ENCODE peak calls at places on chromosomes 7 and 10, in eight cellular contexts. F is adrenal gland, D is ovary, Z is GM12892, S is GM12891, Y is NB4, J is HCT116, V is H54. P is an unnamed sample.

GRCh38 chr7:98745722-98746318 is 124.0 kb downstream of the TMEM130 start:
- DNase-seq in F (peak; percentile 79), D (no peak), Z (peak; percentile 55), S (peak; percentile 58), Y (peak; percentile 71), J (peak; percentile 57), V (peak; percentile 62), P (peak; percentile 26)

GRCh38 chr10:69474688-69475432 is 23.6 kb downstream of the TSPAN15 start:
- DNase-seq in F (peak; percentile 49), D (no peak), Z (no peak), S (no peak), Y (no peak), J (no peak), V (peak; percentile 95), P (no peak)

GRCh38 chr7:156344595-156344994 is 296.0 kb upstream of the RNF32 start:
- DNase-seq in F (no peak), D (no peak), Z (no peak), S (no peak), Y (no peak), J (no peak), V (no peak), P (no peak)

GRCh38 chr7:17626215-17626614 is 314.1 kb downstream of the SNX13 start:
- DNase-seq in F (no peak), D (no peak), Z (no peak), S (no peak), Y (no peak), J (no peak), V (no peak), P (no peak)

GRCh38 chr10:89148061-89148460 is 59.1 kb downstream of the CH25H start:
- DNase-seq in F (no peak), D (no peak), Z (no peak), S (no peak), Y (no peak), J (no peak), V (no peak), P (no peak)

GRCh38 chr7:5630670-5631069 is 150.8 kb downstream of the RNF216 start:
- DNase-seq in F (no peak), D (no peak), Z (no peak), S (no peak), Y (peak; percentile 62), J (no peak), V (no peak), P (no peak)

GRCh38 chr10:11440250-11441150 is 170.9 kb downstream of the USP6NL start:
- DNase-seq in F (no peak), D (no peak), Z (no peak), S (no peak), Y (no peak), J (no peak), V (no peak), P (no peak)

GRCh38 chr7:39085590-39086049 is 107.9 kb downstream of the POU6F2 start:
- DNase-seq in F (peak; percentile 20), D (no peak), Z (no peak), S (no peak), Y (no peak), J (no peak), V (no peak), P (no peak)

GRCh38 chr7:90708841-90709317 is 112.8 kb downstream of the CDK14 start:
- DNase-seq in F (no peak), D (no peak), Z (no peak), S (no peak), Y (peak; percentile 71), J (peak; percentile 38), V (no peak), P (no peak)

GRCh38 chr10:21083861-21084260 is 186.8 kb upstream of the NEBL start:
- DNase-seq in F (no peak), D (no peak), Z (no peak), S (no peak), Y (peak; percentile 5), J (no peak), V (no peak), P (no peak)

GRCh38 chr10:22750131-22750530 is 35.8 kb upstream of the PIP4K2A start:
- DNase-seq in F (no peak), D (no peak), Z (no peak), S (no peak), Y (no peak), J (no peak), V (no peak), P (no peak)

GRCh38 chr10:133187091-133187905 is 27.3 kb downstream of the KNDC1 start:
- DNase-seq in F (no peak), D (no peak), Z (no peak), S (no peak), Y (no peak), J (no peak), V (no peak), P (no peak)

GRCh38 chr7:143263266-143264195 is at the start of gene GSTK1:
- DNase-seq in F (peak; percentile 81), D (peak; percentile 86), Z (peak; percentile 82), S (peak; percentile 80), Y (peak; percentile 91), J (peak; percentile 32), V (peak; percentile 87), P (peak; percentile 82)
- TF ChIP-seq POLR2A in F (peak; percentile 74), D (no peak), Z (peak; percentile 94), S (peak; percentile 85), Y (peak; percentile 94), J (peak; percentile 97), V (peak; percentile 98), P (no peak)

GRCh38 chr7:80134536-80135305 is at the start of gene GNAI1:
- DNase-seq in F (peak; percentile 88), D (peak; percentile 90), Z (no peak), S (no peak), Y (peak; percentile 50), J (peak; percentile 60), V (peak; percentile 67), P (peak; percentile 78)
- TF ChIP-seq POLR2A in F (peak; percentile 80), D (peak; percentile 30), Z (no peak), S (no peak), Y (no peak), J (peak; percentile 36), V (peak; percentile 89), P (no peak)

DNA sequence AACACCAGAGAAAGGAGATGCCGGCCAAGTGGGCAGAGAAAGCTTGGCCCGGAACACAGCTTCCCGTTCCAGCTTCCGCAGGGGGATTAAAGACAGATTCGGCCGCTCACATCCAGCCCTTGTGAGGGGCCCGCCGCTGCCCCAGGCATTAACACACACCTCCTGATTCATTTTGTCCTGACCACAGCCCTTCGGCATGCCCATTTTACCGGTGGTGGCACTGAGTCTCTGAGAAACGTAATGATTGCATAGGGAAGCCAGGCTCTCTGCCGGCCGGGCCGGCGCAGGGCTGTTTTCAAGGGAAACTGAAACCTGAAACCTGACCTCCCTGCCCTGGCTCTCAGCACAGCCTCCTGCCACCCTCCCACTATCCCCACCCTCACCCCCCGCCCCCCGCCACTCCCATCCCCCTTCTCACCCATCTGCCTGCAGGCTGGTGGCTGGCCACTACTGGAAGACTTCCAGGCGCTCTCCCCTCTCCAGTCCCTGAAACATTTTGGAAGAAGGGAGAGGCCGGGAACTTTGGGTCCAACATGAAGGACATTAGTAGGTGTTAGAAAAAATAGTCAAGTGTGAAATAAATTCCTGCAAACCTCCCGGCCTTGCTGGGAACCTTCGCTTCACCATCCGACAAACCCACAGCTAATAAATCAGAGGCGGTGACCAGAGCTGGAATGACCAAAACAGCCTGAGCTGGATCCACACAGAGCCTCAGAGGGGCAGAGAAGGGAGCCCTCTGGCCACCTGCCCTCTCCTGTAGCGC is 83.5 kb upstream of the CUX1 start:
- DNase-seq in F (peak; percentile 77), D (peak; percentile 71), Z (no peak), S (no peak), Y (peak; percentile 40), J (no peak), V (peak; percentile 61), P (no peak)
- TF ChIP-seq POLR2A in F (peak; percentile 48), D (no peak), Z (no peak), S (no peak), Y (no peak), J (no peak), V (no peak), P (no peak)

DNA sequence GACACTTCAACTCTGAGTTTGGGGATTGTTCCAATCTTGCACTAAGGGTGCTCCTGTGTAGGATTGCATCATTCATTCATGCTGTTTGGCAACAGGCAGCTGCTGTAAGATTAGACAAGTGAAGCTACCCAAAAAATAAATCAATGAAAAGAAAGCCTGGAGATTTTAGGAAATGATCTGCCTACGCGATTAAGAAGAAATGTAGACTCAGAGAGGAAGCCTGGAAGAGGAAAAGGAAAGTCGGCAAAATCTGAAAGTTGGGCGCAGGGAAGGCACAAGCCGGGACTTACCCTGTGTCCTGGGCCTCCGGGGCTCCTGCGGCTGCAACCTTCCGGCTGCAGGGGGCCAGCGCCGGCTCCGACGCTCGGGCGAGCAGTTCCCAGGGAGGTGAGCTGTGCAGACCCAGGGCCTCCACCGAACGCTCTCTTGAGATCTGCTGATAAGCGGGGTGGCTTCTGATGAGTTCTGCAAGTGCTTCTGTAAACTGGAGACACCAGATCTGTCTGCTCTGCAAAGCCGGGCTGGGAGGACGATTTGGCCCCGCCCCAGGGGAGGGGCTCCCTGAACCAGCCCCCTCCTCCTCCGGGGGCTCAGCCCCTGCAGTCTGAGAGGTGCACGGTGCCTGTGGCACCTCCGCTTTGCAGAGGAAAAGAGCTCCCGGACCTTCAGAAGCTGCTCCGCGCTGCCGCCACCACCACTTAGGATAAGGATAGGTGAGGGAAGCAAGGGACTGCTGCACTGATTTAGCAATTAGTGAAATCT is 17.4 kb downstream of the PSPH start:
- DNase-seq in F (peak; percentile 71), D (peak; percentile 62), Z (peak; percentile 80), S (peak; percentile 73), Y (peak; percentile 99), J (peak; percentile 37), V (peak; percentile 52), P (no peak)
- TF ChIP-seq POLR2A in F (peak; percentile 44), D (no peak), Z (peak; percentile 65), S (no peak), Y (peak; percentile 36), J (no peak), V (peak; percentile 34), P (no peak)

GRCh38 chr7:141701489-141702046 is 398 bp downstream of the DENND11 start:
- DNase-seq in F (peak; percentile 55), D (peak; percentile 62), Z (peak; percentile 53), S (peak; percentile 70), Y (peak; percentile 84), J (no peak), V (peak; percentile 38), P (peak; percentile 88)
- TF ChIP-seq POLR2A in F (no peak), D (no peak), Z (peak; percentile 37), S (peak; percentile 45), Y (no peak), J (no peak), V (no peak), P (no peak)

P was measured in lower leg skin.